ENCODE peak calls at places on chromosome 12, in four cellular contexts. G is A549, R is NCI-H510A, S is RWPE2. V is an unnamed sample.

GRCh38 chr12:122835693-122836026 is 403 bp downstream of the HIP1R start:
- DNase-seq in G (no peak), R (peak), S (no peak), V (no peak)

GRCh38 chr12:40207551-40207950 is 17.2 kb upstream of the LRRK2 start:
- DNase-seq in G (no peak), R (no peak), S (peak), V (no peak)

GRCh38 chr12:93116632-93117031 is 187.5 kb upstream of the EEA1 start:
- DNase-seq in G (no peak), R (no peak), S (no peak), V (no peak)

GRCh38 chr12:84484796-84485195 is 427.8 kb downstream of the SLC6A15 start:
- DNase-seq in G (no peak), R (no peak), S (no peak), V (no peak)

GRCh38 chr12:125220404-125221273 is 155.4 kb downstream of the AACS start:
- DNase-seq in G (no peak), R (peak), S (no peak), V (no peak)

GRCh38 chr12:62272936-62273552 is 12.8 kb downstream of the USP15 start:
- DNase-seq in G (no peak), R (no peak), S (no peak), V (no peak)

GRCh38 chr12:92570056-92570753 is 132.6 kb upstream of the PLEKHG7 start:
- DNase-seq in G (peak), R (peak), S (no peak), V (no peak)

GRCh38 chr12:122086641-122087285 is 8.2 kb downstream of the MLXIP start:
- DNase-seq in G (no peak), R (no peak), S (no peak), V (no peak)

GRCh38 chr12:6821271-6821673 is 349 bp upstream of the GPR162 start:
- DNase-seq in G (peak), R (peak), S (no peak), V (no peak)

GRCh38 chr12:76611533-76611932 is 52.0 kb upstream of the OSBPL8 start:
- DNase-seq in G (peak), R (no peak), S (no peak), V (no peak)

GRCh38 chr12:46342562-46343033 is 30.0 kb downstream of the SLC38A2 start:
- DNase-seq in G (peak), R (no peak), S (no peak), V (no peak)

GRCh38 chr12:28568083-28568482 is 377.8 kb downstream of the CCDC91 start:
- DNase-seq in G (peak), R (no peak), S (no peak), V (no peak)

GRCh38 chr12:101087903-101088302 is 122.1 kb downstream of the SLC5A8 start:
- DNase-seq in G (no peak), R (no peak), S (no peak), V (no peak)

GRCh38 chr12:110528277-110528839 is 26.2 kb downstream of the RAD9B start:
- DNase-seq in G (no peak), R (no peak), S (no peak), V (no peak)

GRCh38 chr12:12823811-12824210 is 10.7 kb downstream of the DDX47 start:
- DNase-seq in G (no peak), R (no peak), S (no peak), V (no peak)

GRCh38 chr12:51242150-51242549 is 3.5 kb downstream of the DAZAP2 start:
- DNase-seq in G (no peak), R (no peak), S (no peak), V (no peak)

GRCh38 chr12:124764870-124765570 is 98.6 kb downstream of the SCARB1 start:
- DNase-seq in G (no peak), R (no peak), S (no peak), V (no peak)

GRCh38 chr12:22437031-22437806 is 102.7 kb upstream of the ST8SIA1 start:
- DNase-seq in G (peak), R (no peak), S (peak), V (no peak)

GRCh38 chr12:112838731-112839130 is 47.2 kb downstream of the RPH3A start:
- DNase-seq in G (peak), R (no peak), S (no peak), V (no peak)

GRCh38 chr12:26121841-26122680 is 2.8 kb downstream of the BHLHE41 start:
- DNase-seq in G (no peak), R (peak), S (no peak), V (no peak)

GRCh38 chr12:109879332-109880048 is 851 bp downstream of the GLTP start:
- DNase-seq in G (no peak), R (no peak), S (no peak), V (no peak)